ENCODE peak calls at places on chromosomes 6 and 20, in nine cellular contexts. E, L, G, H, U, M, N, P and W are unnamed samples. For H3K4me1, the result is how much of the 10 kb centered on the place peaks cover.

GRCh38 chr6:45436544-45437440 is 59.1 kb upstream of the SUPT3H start:
- DNase-seq in L (peak), G (peak), N (peak), E (peak), U (peak), M (peak), P (peak), H (no peak), W (no peak)

GRCh38 chr20:24648481-24648880 is 179.1 kb downstream of the SYNDIG1 start:
- DNase-seq in H (no peak), P (no peak), U (peak), E (no peak), G (no peak), M (no peak), N (no peak), L (no peak), W (no peak)

GRCh38 chr20:47358052-47358671 is 1.7 kb upstream of the ZMYND8 start:
- DNase-seq in H (no peak), M (no peak), P (no peak), G (no peak), U (no peak), E (no peak), L (no peak), N (no peak), W (no peak)

GRCh38 chr6:130033999-130034814 is 15.8 kb downstream of the L3MBTL3 start:
- DNase-seq in M (peak), N (peak), G (peak), U (peak), P (peak), E (no peak), H (no peak), L (no peak), W (no peak)

GRCh38 chr6:150627154-150627553 is 27.5 kb downstream of the PLEKHG1 start:
- DNase-seq in N (no peak), U (no peak), G (no peak), L (no peak), M (no peak), P (no peak), H (no peak), E (no peak), W (no peak)

GRCh38 chr20:41423026-41423425 is 56.4 kb upstream of the EMILIN3 start:
- DNase-seq in N (peak), H (no peak), M (no peak), L (no peak), G (no peak), U (no peak), P (no peak), E (no peak), W (no peak)

GRCh38 chr6:2529217-2529719 is 221.5 kb downstream of the MYLK4 start:
- DNase-seq in N (no peak), M (no peak), L (no peak), E (no peak), P (no peak), H (no peak), G (no peak), U (no peak), W (no peak)

GRCh38 chr6:157033428-157034140 is 256.4 kb downstream of the ARID1B start:
- DNase-seq in G (peak), L (no peak), H (no peak), N (peak), P (peak), U (peak), M (no peak), E (no peak), W (no peak)

GRCh38 chr6:42316981-42317380 is 99.3 kb upstream of the MRPS10 start:
- DNase-seq in M (peak), E (peak), N (no peak), P (no peak), G (no peak), H (no peak), L (no peak), U (no peak), W (no peak)

GRCh38 chr6:105207524-105208269 is 27.9 kb upstream of the POPDC3 start:
- DNase-seq in H (no peak), P (peak), M (peak), U (peak), N (peak), L (no peak), G (peak), E (no peak), W (no peak)

GRCh38 chr20:38759135-38759534 is 10.9 kb downstream of the ACTR5 start:
- DNase-seq in E (no peak), N (no peak), M (no peak), P (no peak), U (no peak), G (no peak), L (no peak), H (no peak), W (no peak)

GRCh38 chr6:35496036-35496850 is 636 bp downstream of the TEAD3 start:
- DNase-seq in P (no peak), H (no peak), M (no peak), L (peak), E (no peak), U (peak), N (no peak), G (no peak), W (peak)

GRCh38 chr20:58065508-58066361 is 162.7 kb downstream of the ANKRD60 start:
- DNase-seq in G (peak), M (peak), E (no peak), N (no peak), P (no peak), L (no peak), U (peak), H (no peak), W (no peak)

GRCh38 chr6:69835414-69836179 is 30.8 kb upstream of the COL19A1 start:
- DNase-seq in N (peak), H (no peak), E (no peak), G (peak), L (peak), U (peak), M (peak), P (peak), W (peak)

GRCh38 chr6:154901856-154902552 is 93.1 kb upstream of the TIAM2 start:
- DNase-seq in H (no peak), U (no peak), P (no peak), L (no peak), M (no peak), G (no peak), N (no peak), E (no peak), W (no peak)

GRCh38 chr20:63006611-63007471 is at the start of gene BHLHE23:
- DNase-seq in E (no peak), H (peak), P (no peak), U (no peak), N (no peak), M (no peak), G (no peak), L (no peak), W (no peak)

GRCh38 chr20:25489221-25489863 is 81.9 kb downstream of the GINS1 start:
- DNase-seq in E (no peak), P (no peak), M (no peak), H (no peak), L (no peak), G (no peak), N (no peak), U (no peak), W (no peak)

GRCh38 chr6:33600761-33601160 is 20.4 kb upstream of the ITPR3 start:
- DNase-seq in M (no peak), U (no peak), H (peak), E (no peak), P (no peak), L (no peak), G (no peak), N (no peak), W (no peak)

GRCh38 chr6:170147832-170148708 is 142.8 kb downstream of the DLL1 start:
- DNase-seq in E (no peak), N (no peak), L (no peak), H (peak), M (no peak), P (no peak), G (no peak), U (no peak), W (no peak)

GRCh38 chr6:145839653-145840052 is 25.1 kb upstream of the FBXO30 start:
- DNase-seq in G (no peak), E (no peak), L (no peak), N (no peak), P (no peak), H (no peak), U (no peak), M (no peak), W (no peak)

GRCh38 chr6:45606831-45607400 is 229.2 kb upstream of the SUPT3H start:
- DNase-seq in E (no peak), L (no peak), U (no peak), G (no peak), H (no peak), M (no peak), P (no peak), N (no peak), W (no peak)

GRCh38 chr6:39143238-39143930 is 28.4 kb upstream of the SAYSD1 start:
- DNase-seq in G (no peak), U (no peak), N (no peak), M (no peak), P (no peak), E (no peak), H (no peak), L (no peak), W (no peak)

GRCh38 chr6:78615430-78615904 is 251.9 kb upstream of the IRAK1BP1 start:
- DNase-seq in U (peak), E (peak), H (no peak), P (peak), M (peak), L (no peak), G (peak), N (no peak), W (peak)

GRCh38 chr20:59810376-59811187 is 122.9 kb downstream of the SYCP2 start:
- DNase-seq in G (no peak), N (no peak), E (no peak), L (peak), P (no peak), M (no peak), H (peak), U (peak), W (no peak)

GRCh38 chr20:13862245-13862644 is 77.4 kb downstream of the NDUFAF5 start:
- DNase-seq in U (no peak), M (no peak), G (no peak), L (no peak), H (no peak), N (no peak), P (no peak), E (no peak), W (no peak)

GRCh38 chr20:62605236-62605948 is 36.9 kb upstream of the SLCO4A1 start:
- DNase-seq in H (no peak), E (no peak), G (no peak), U (no peak), N (no peak), M (no peak), P (no peak), L (no peak), W (no peak)

GRCh38 chr6:2885967-2886731 is 17.0 kb downstream of the SERPINB9 start:
- DNase-seq in M (no peak), U (no peak), E (no peak), H (no peak), P (no peak), L (no peak), G (no peak), N (no peak), W (no peak)

GRCh38 chr6:136812174-136812573 is 10.2 kb upstream of the PEX7 start:
- DNase-seq in E (no peak), M (peak), P (peak), N (peak), L (no peak), U (no peak), G (no peak), H (no peak), W (no peak)

GRCh38 chr6:373773-374724 is 17.5 kb upstream of the IRF4 start:
- DNase-seq in H (peak), P (no peak), L (no peak), G (no peak), N (peak), M (no peak), E (no peak), U (peak), W (no peak)

GRCh38 chr20:31516651-31517050 is 2.4 kb downstream of the HM13 start:
- DNase-seq in E (no peak), P (no peak), M (no peak), G (no peak), H (no peak), N (no peak), U (no peak), L (no peak), W (peak)

GRCh38 chr20:12276011-12276673 is 358.4 kb downstream of the BTBD3 start:
- DNase-seq in H (no peak), U (no peak), M (no peak), P (no peak), G (peak), N (no peak), E (no peak), L (no peak), W (peak)

GRCh38 chr6:164303092-164304007 is 888.8 kb downstream of the QKI start:
- DNase-seq in N (no peak), M (peak), U (peak), G (no peak), H (no peak), E (no peak), L (no peak), P (no peak), W (no peak)

GRCh38 chr6:51892750-51893149 is 194.7 kb downstream of the PKHD1 start:
- DNase-seq in E (no peak), H (no peak), L (no peak), P (no peak), M (no peak), G (peak), N (no peak), U (no peak), W (no peak)

GRCh38 chr6:2891768-2892170 is 11.3 kb downstream of the SERPINB9 start:
- DNase-seq in M (no peak), G (no peak), H (no peak), L (no peak), P (no peak), E (peak), N (no peak), U (no peak), W (no peak)

GRCh38 chr20:53865905-53866786 is 204.2 kb downstream of the BCAS1 start:
- DNase-seq in H (peak), P (peak), N (peak), L (no peak), M (peak), G (peak), E (no peak), U (peak), W (no peak)

GRCh38 chr6:7763896-7764295 is 38.0 kb downstream of the BMP6 start:
- DNase-seq in N (no peak), U (no peak), P (no peak), M (no peak), H (no peak), E (no peak), L (no peak), G (no peak), W (no peak)

GRCh38 chr20:14543040-14543439 is 205.6 kb upstream of the FLRT3 start:
- DNase-seq in P (peak), E (no peak), H (no peak), L (no peak), M (no peak), N (peak), U (no peak), G (peak), W (no peak)

GRCh38 chr6:151993364-151993763 is 185.9 kb downstream of the ESR1 start:
- DNase-seq in U (no peak), E (no peak), H (no peak), G (no peak), L (no peak), M (no peak), P (no peak), N (no peak), W (no peak)

GRCh38 chr6:12506211-12506610 is 210.4 kb upstream of the PHACTR1 start:
- DNase-seq in M (no peak), P (no peak), L (no peak), U (no peak), E (no peak), H (no peak), N (no peak), G (peak), W (no peak)

DNA sequence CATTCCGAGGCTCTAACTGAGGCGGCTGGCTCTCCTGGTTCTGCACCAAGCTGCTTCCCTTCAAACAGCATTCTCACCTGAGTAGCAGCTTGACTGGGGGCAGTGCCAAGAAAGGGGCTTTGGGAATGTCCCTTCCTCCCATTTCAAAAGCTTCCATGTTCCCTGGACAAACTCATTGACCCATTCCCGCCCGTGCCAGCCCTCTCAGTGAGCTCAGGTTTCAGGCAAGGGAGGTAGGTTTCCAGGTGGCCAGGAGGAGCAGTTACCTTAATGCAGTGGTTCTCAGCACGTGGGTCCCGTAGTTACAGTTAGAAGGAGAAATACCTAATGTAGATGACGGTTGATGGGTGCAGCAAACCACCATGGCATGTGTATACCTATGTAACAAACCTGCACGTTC is 135.2 kb downstream of the ELOVL4 start:
- DNase-seq in N (no peak), P (no peak), M (no peak), L (no peak), U (no peak), H (peak), E (no peak), G (no peak), W (no peak)
- H2AFZ ChIP-seq in N (no peak), P (no peak), M (no peak), L (no peak), U (no peak), H (no peak), E (no peak), G (no peak), W (no peak)

DNA sequence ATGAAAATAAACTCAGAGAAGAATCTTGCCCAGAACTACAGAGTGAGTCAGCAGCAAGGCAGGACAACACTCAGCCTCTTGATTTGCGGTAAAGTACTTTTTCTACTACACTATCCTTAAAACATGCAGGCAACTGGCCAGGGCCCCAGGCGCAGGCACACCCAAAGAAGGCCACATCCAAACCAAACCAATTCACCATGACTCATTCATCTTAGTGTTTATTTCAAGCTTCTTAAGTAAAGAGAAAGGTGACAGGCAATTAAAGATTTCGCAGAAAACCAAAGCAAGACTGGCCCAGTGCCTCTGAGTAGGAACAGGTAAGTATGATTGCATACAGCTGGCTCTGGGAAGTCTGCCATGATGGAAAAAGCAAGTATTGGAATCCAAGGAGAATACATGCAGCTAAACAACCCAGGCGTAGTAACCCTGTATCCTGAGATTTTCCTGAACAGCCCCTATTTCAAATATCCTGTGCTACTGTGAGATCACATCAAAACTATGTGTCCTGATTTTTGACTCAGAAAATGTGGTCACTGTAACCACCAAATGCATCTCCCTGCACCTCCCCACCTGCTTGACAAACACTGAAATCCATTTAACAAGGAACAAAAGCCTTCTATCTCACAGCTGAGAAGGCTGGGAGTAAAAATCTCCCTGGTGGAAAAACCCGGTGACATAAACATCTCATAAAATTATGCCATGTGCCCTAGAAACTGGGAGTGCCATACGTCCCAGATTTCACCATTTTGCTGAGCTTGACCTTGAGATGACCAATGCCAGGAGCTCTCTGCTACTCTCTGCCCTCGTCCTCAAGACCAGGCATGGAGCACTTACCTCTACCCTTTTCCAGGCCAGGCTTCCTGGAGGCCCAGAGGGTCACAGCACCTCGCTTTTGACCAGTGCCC is 12.4 kb downstream of the WFDC3 start:
- DNase-seq in E (no peak), L (no peak), H (no peak), P (peak), U (peak), G (peak), M (peak), N (peak), W (no peak)
- H3K4me1 ChIP-seq in E (under half), L (under half), H (under half), P (under half), U (half or more), G (half or more), M (under half), N (under half), W (under half)

GRCh38 chr6:134381926-134382325 is 64.0 kb upstream of the SGK1 start:
- DNase-seq in H (no peak), L (no peak), U (no peak), E (no peak), N (no peak), P (no peak), G (no peak), M (no peak), W (no peak)
- H2AFZ ChIP-seq in H (no peak), L (peak), U (no peak), E (no peak), N (no peak), P (no peak), G (no peak), M (no peak), W (no peak)

DNA sequence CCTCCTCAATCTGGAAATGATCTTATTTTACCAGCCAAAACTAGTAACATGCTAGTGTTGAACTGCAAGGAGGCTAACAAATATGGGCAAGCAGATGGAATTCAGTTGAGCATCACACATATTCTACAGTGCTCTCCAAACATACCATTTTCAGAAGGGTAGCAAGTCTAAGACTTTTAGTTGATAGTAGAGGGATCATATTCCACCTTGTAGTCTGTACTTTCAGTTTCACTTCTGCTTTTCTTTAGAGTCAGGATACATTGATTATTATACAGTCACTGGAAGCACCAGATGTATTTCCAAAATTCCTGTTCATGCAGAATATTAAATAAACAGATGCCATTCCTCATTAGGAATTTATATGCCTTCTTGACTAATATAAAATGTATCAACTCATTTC is 361.9 kb downstream of the CENPW start:
- DNase-seq in N (peak), E (no peak), L (no peak), M (no peak), U (peak), G (no peak), P (no peak), H (no peak), W (peak)
- H3K4me1 ChIP-seq in N (under half), E (under half), L (under half), M (under half), U (under half), G (under half), P (under half), H (under half), W (under half)

GRCh38 chr6:14118091-14118439 is 493 bp downstream of the CD83 start:
- DNase-seq in M (no peak), U (no peak), E (no peak), H (no peak), G (no peak), P (no peak), L (no peak), N (no peak), W (no peak)
- H2AFZ ChIP-seq in M (peak), U (peak), E (peak), H (no peak), G (peak), P (peak), L (peak), N (peak), W (peak)

DNA sequence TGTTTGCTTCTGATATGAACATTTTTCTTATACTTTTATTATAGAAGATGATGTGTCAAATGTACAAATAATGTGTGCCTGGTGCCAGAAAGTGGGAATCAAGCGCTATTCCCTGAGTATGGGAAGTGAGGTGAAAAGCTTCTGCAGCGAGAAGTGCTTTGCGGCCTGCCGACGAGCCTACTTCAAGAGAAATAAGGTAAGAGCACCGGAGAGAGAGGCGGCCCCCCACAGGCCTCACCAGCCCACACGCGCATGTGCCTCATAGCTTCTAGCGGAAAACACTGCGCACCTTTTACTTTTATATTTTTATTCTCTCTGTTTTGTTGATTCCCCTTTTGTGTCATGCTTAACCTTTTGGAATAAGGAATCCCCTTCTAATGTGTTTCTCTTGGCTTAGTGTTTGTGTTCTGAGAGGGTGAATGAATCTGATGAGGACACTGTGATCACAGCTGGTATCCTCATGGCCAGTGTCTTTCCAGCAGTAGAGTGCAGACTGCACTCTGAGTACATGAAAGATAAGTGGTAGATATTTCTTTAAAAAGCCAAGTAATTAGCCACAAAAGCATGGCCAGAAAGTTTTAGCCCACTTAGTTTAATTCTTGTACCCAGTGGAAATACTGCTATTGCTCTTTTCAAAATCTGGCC is 43.6 kb downstream of the SOBP start:
- DNase-seq in U (no peak), E (no peak), P (no peak), L (no peak), G (no peak), M (no peak), H (peak), N (no peak), W (no peak)
- H3K4me1 ChIP-seq in U (under half), E (under half), P (under half), L (under half), G (under half), M (under half), H (under half), N (under half), W (under half)